ENCODE peak calls at places on chromosomes 5 and 9, in four cellular contexts. X, T, M and O are unnamed samples.

GRCh38 chr5:98585661-98586310 is 187.7 kb upstream of the RGMB start:
- DNase-seq in X (no peak), M (no peak), T (no peak), O (no peak)

GRCh38 chr9:99515874-99516656 is 294.0 kb downstream of the SEC61B start:
- DNase-seq in T (no peak), X (no peak), M (no peak), O (no peak)

GRCh38 chr9:35686222-35687203 is 3.2 kb downstream of the TPM2 start:
- DNase-seq in M (no peak), X (no peak), T (no peak), O (no peak)

GRCh38 chr5:133383580-133383939 is 228.8 kb downstream of the FSTL4 start:
- DNase-seq in X (peak; percentile 54), T (no peak), M (no peak), O (no peak)

GRCh38 chr5:58582004-58582403 is 871 bp upstream of the RAB3C start:
- DNase-seq in T (no peak), X (peak; percentile 56), M (peak; percentile 22), O (peak; percentile 51)

GRCh38 chr5:145948921-145949320 is 12.5 kb downstream of the SH3RF2 start:
- DNase-seq in M (peak; percentile 79), X (no peak), T (no peak), O (no peak)

GRCh38 chr5:142012186-142012785 is 541 bp downstream of the GNPDA1 start:
- DNase-seq in M (peak; percentile 82), X (peak; percentile 78), T (peak; percentile 31), O (peak; percentile 84)

GRCh38 chr9:108049026-108049591 is 559.5 kb upstream of the KLF4 start:
- DNase-seq in T (no peak), X (no peak), M (peak; percentile 92), O (peak; percentile 56)

GRCh38 chr5:132485641-132486317 is 4.8 kb downstream of the IRF1 start:
- DNase-seq in X (no peak), M (peak; percentile 9), T (no peak), O (no peak)

GRCh38 chr5:169557838-169558237 is 25.7 kb upstream of the SPDL1 start:
- DNase-seq in X (no peak), T (no peak), M (no peak), O (no peak)

GRCh38 chr9:69250681-69251080 is 74.3 kb upstream of the ENTREP1 start:
- DNase-seq in X (no peak), M (no peak), T (no peak), O (no peak)

GRCh38 chr9:110214090-110214489 is 6.1 kb upstream of the C9orf152 start:
- DNase-seq in M (peak; percentile 93), X (no peak), T (no peak), O (no peak)

GRCh38 chr5:153755913-153756500 is 265.5 kb downstream of the GRIA1 start:
- DNase-seq in T (no peak), M (no peak), X (no peak), O (no peak)

GRCh38 chr5:140468188-140468587 is 66.6 kb downstream of the ANKHD1 start:
- DNase-seq in T (no peak), M (no peak), X (no peak), O (no peak)

DNA sequence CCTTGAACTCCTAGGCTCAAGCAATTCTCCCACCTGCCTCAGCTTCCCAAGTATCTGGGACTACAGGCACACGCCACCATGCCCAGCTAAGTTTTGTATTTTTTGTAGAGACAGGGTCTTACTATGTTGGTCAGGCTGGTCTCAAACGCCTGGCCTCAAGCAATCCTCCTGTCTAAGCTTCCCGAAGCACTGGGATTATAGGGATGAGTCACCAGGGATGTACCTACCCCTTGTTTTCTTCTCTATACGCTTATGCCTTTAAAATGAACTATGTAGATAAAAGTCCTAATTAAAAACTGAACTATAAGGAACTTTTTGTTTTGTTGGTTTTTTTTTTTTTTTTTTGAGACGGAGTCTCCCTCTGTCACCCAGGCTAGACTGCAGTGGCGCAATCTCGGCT is 25.8 kb downstream of the UIMC1 start:
- DNase-seq in X (no peak), M (peak; percentile 13), T (no peak), O (no peak)
- H3K79me2 ChIP-seq in X (peaks cover 2% of the 10 kb centered on the region), M (no peaks in the 10 kb centered on the region), T (no peaks in the 10 kb centered on the region), O (peaks cover 1% of the 10 kb centered on the region)

GRCh38 chr5:430214-430925 is 12.6 kb upstream of the EXOC3 start:
- DNase-seq in M (no peak), T (no peak), X (peak; percentile 20), O (no peak)
- H3K4ac ChIP-seq in M (no peak overlapping the region), T (no peak overlapping the region), X (no peak overlapping the region), O (no peak overlapping the region)

DNA sequence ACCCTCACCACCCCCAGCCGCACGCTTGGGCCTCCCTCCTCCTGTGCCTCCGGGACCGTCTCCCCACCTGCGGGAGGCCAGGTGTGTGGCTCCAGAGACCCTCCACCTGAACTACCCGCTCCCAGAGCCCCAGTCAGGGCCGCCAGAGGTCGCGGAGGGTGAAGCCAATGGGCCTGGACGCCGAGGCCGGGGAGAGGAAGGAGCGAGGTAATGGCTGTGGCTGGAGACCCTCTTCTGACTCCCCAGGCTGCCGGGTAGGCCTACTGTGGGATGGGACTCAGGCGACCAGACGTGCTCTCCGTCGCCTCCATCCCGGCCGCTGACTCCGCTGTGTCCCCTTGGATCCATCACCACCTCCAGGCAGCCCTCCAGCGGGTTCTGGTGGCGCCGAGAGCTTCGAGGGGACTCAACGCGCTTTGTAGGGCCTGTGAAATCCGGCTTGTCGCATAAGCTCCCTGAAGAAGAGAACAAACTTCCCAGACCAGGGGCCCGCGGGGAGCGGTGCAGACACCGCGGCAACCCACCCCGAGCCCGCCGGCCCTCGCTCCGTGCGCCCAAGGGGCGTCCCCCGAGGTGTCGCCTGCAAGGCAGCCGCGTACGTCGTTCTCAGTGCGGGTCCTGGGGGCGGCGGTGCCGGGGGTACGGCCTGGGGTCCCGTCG is 12.6 kb downstream of the IRX2 start:
- DNase-seq in X (peak; percentile 54), T (no peak), M (no peak), O (no peak)
- H3K79me2 ChIP-seq in X (no peaks in the 10 kb centered on the region), T (no peaks in the 10 kb centered on the region), M (no peaks in the 10 kb centered on the region), O (no peaks in the 10 kb centered on the region)

GRCh38 chr9:134329576-134329855 is 3.3 kb downstream of the RXRA start:
- DNase-seq in M (no peak), T (no peak), X (no peak), O (no peak)

GRCh38 chr9:134328341-134328840 is 2.1 kb downstream of the RXRA start:
- DNase-seq in X (no peak), T (no peak), M (peak; percentile 34), O (no peak)

GRCh38 chr9:134329886-134330285 is 3.6 kb downstream of the RXRA start:
- DNase-seq in M (no peak), X (no peak), T (no peak), O (no peak)

GRCh38 chr9:134327671-134328231 is 1.5 kb downstream of the RXRA start:
- DNase-seq in T (no peak), M (peak; percentile 27), X (no peak), O (no peak)

GRCh38 chr9:134328841-134329575 is 2.8 kb downstream of the RXRA start:
- DNase-seq in T (no peak), M (peak; percentile 37), X (no peak), O (no peak)
- H3K4ac ChIP-seq in T (no peak overlapping the region), M (peak overlapping the region; percentile 70), X (no peak overlapping the region), O (no peak overlapping the region)